ENCODE peak calls at places on chromosome 6, in seven cellular contexts. One of them, this sample, is unnamed.

GRCh38 chr6:166434336-166434735 is 51.6 kb upstream of the MPC1 start:
- DNase-seq in right atrium auricular region: no peak
- DNase-seq in effector memory CD8-positive, alpha-beta T cell: no peak
- DNase-seq in HT1080: no peak
- DNase-seq in A549: no peak
- DNase-seq in T1000: no peak
- DNase-seq in stimulated activated CD4-positive, alpha-beta T cell treated with anti-CD3 and anti-CD28 coated beads, Interleukin-4, amount 100 ng/mL, for 1 hour: no peak
- DNase-seq in this sample: no peak

GRCh38 chr6:156262014-156262413 is 515.2 kb upstream of the ARID1B start:
- DNase-seq in HT1080: no peak
- DNase-seq in right atrium auricular region: no peak
- DNase-seq in A549: no peak
- DNase-seq in T1000: no peak
- DNase-seq in effector memory CD8-positive, alpha-beta T cell: no peak
- DNase-seq in stimulated activated CD4-positive, alpha-beta T cell treated with anti-CD3 and anti-CD28 coated beads, Interleukin-4, amount 100 ng/mL, for 1 hour: no peak
- DNase-seq in this sample: no peak

GRCh38 chr6:17439243-17439993 is 46.0 kb downstream of the CAP2 start:
- DNase-seq in HT1080: no peak
- DNase-seq in right atrium auricular region: no peak
- DNase-seq in effector memory CD8-positive, alpha-beta T cell: no peak
- DNase-seq in stimulated activated CD4-positive, alpha-beta T cell treated with anti-CD3 and anti-CD28 coated beads, Interleukin-4, amount 100 ng/mL, for 1 hour: no peak
- DNase-seq in A549: no peak
- DNase-seq in T1000: no peak
- DNase-seq in this sample: no peak

GRCh38 chr6:40369891-40370290 is 217.3 kb downstream of the LRFN2 start:
- DNase-seq in HT1080: no peak
- DNase-seq in effector memory CD8-positive, alpha-beta T cell: no peak
- DNase-seq in A549: no peak
- DNase-seq in right atrium auricular region: no peak
- DNase-seq in stimulated activated CD4-positive, alpha-beta T cell treated with anti-CD3 and anti-CD28 coated beads, Interleukin-4, amount 100 ng/mL, for 1 hour: no peak
- DNase-seq in T1000: no peak
- DNase-seq in this sample: no peak

GRCh38 chr6:72798196-72798595 is 176.3 kb downstream of the KCNQ5 start:
- DNase-seq in A549: no peak
- DNase-seq in effector memory CD8-positive, alpha-beta T cell: no peak
- DNase-seq in right atrium auricular region: no peak
- DNase-seq in stimulated activated CD4-positive, alpha-beta T cell treated with anti-CD3 and anti-CD28 coated beads, Interleukin-4, amount 100 ng/mL, for 1 hour: no peak
- DNase-seq in T1000: no peak
- DNase-seq in HT1080: peak; percentile 78
- DNase-seq in this sample: no peak

GRCh38 chr6:46764961-46765360 is 18.2 kb downstream of the ANKRD66 start:
- DNase-seq in effector memory CD8-positive, alpha-beta T cell: no peak
- DNase-seq in A549: no peak
- DNase-seq in stimulated activated CD4-positive, alpha-beta T cell treated with anti-CD3 and anti-CD28 coated beads, Interleukin-4, amount 100 ng/mL, for 1 hour: no peak
- DNase-seq in HT1080: no peak
- DNase-seq in T1000: no peak
- DNase-seq in right atrium auricular region: no peak
- DNase-seq in this sample: no peak

GRCh38 chr6:105015482-105015881 is 58.6 kb downstream of the LIN28B start:
- DNase-seq in HT1080: peak; percentile 17
- DNase-seq in effector memory CD8-positive, alpha-beta T cell: no peak
- DNase-seq in right atrium auricular region: no peak
- DNase-seq in A549: no peak
- DNase-seq in stimulated activated CD4-positive, alpha-beta T cell treated with anti-CD3 and anti-CD28 coated beads, Interleukin-4, amount 100 ng/mL, for 1 hour: no peak
- DNase-seq in T1000: no peak
- DNase-seq in this sample: no peak

GRCh38 chr6:116461563-116462507 is 660 bp downstream of the CALHM6 start:
- DNase-seq in effector memory CD8-positive, alpha-beta T cell: peak; percentile 25
- DNase-seq in HT1080: no peak
- DNase-seq in stimulated activated CD4-positive, alpha-beta T cell treated with anti-CD3 and anti-CD28 coated beads, Interleukin-4, amount 100 ng/mL, for 1 hour: peak; percentile 48
- DNase-seq in A549: no peak
- DNase-seq in T1000: no peak
- DNase-seq in right atrium auricular region: no peak
- DNase-seq in this sample: peak; percentile 57

GRCh38 chr6:43437700-43438099 is 10.4 kb downstream of the ABCC10 start:
- DNase-seq in effector memory CD8-positive, alpha-beta T cell: no peak
- DNase-seq in right atrium auricular region: no peak
- DNase-seq in HT1080: no peak
- DNase-seq in stimulated activated CD4-positive, alpha-beta T cell treated with anti-CD3 and anti-CD28 coated beads, Interleukin-4, amount 100 ng/mL, for 1 hour: no peak
- DNase-seq in A549: no peak
- DNase-seq in T1000: no peak
- DNase-seq in this sample: no peak

GRCh38 chr6:35757461-35758123 is 18.8 kb upstream of the CLPSL2 start:
- DNase-seq in T1000: no peak
- DNase-seq in right atrium auricular region: no peak
- DNase-seq in A549: peak; percentile 57
- DNase-seq in effector memory CD8-positive, alpha-beta T cell: no peak
- DNase-seq in stimulated activated CD4-positive, alpha-beta T cell treated with anti-CD3 and anti-CD28 coated beads, Interleukin-4, amount 100 ng/mL, for 1 hour: no peak
- DNase-seq in HT1080: peak; percentile 51
- DNase-seq in this sample: peak; percentile 46

GRCh38 chr6:89966250-89966588 is 72.0 kb downstream of the GJA10 start:
- DNase-seq in stimulated activated CD4-positive, alpha-beta T cell treated with anti-CD3 and anti-CD28 coated beads, Interleukin-4, amount 100 ng/mL, for 1 hour: no peak
- DNase-seq in right atrium auricular region: no peak
- DNase-seq in effector memory CD8-positive, alpha-beta T cell: no peak
- DNase-seq in T1000: no peak
- DNase-seq in A549: no peak
- DNase-seq in HT1080: no peak
- DNase-seq in this sample: no peak

GRCh38 chr6:41780623-41781301 is at the start of gene PRICKLE4:
- DNase-seq in T1000: no peak
- DNase-seq in HT1080: no peak
- DNase-seq in stimulated activated CD4-positive, alpha-beta T cell treated with anti-CD3 and anti-CD28 coated beads, Interleukin-4, amount 100 ng/mL, for 1 hour: no peak
- DNase-seq in A549: peak; percentile 29
- DNase-seq in effector memory CD8-positive, alpha-beta T cell: no peak
- DNase-seq in right atrium auricular region: peak; percentile 75
- DNase-seq in this sample: no peak

GRCh38 chr6:11412616-11413015 is 124.9 kb upstream of the TMEM170B start:
- DNase-seq in right atrium auricular region: no peak
- DNase-seq in HT1080: no peak
- DNase-seq in stimulated activated CD4-positive, alpha-beta T cell treated with anti-CD3 and anti-CD28 coated beads, Interleukin-4, amount 100 ng/mL, for 1 hour: no peak
- DNase-seq in effector memory CD8-positive, alpha-beta T cell: no peak
- DNase-seq in A549: no peak
- DNase-seq in T1000: no peak
- DNase-seq in this sample: no peak

GRCh38 chr6:68777956-68778355 is 142.9 kb downstream of the ADGRB3 start:
- DNase-seq in T1000: peak; percentile 2
- DNase-seq in A549: no peak
- DNase-seq in HT1080: peak; percentile 40
- DNase-seq in right atrium auricular region: no peak
- DNase-seq in effector memory CD8-positive, alpha-beta T cell: no peak
- DNase-seq in stimulated activated CD4-positive, alpha-beta T cell treated with anti-CD3 and anti-CD28 coated beads, Interleukin-4, amount 100 ng/mL, for 1 hour: no peak
- DNase-seq in this sample: no peak

GRCh38 chr6:29865648-29866047 is 38.0 kb downstream of the HLA-G start:
- DNase-seq in effector memory CD8-positive, alpha-beta T cell: no peak
- DNase-seq in stimulated activated CD4-positive, alpha-beta T cell treated with anti-CD3 and anti-CD28 coated beads, Interleukin-4, amount 100 ng/mL, for 1 hour: no peak
- DNase-seq in HT1080: no peak
- DNase-seq in A549: no peak
- DNase-seq in right atrium auricular region: no peak
- DNase-seq in T1000: no peak
- DNase-seq in this sample: no peak

GRCh38 chr6:150325093-150325772 is 43.6 kb upstream of the IYD start:
- DNase-seq in right atrium auricular region: no peak
- DNase-seq in stimulated activated CD4-positive, alpha-beta T cell treated with anti-CD3 and anti-CD28 coated beads, Interleukin-4, amount 100 ng/mL, for 1 hour: no peak
- DNase-seq in A549: no peak
- DNase-seq in HT1080: no peak
- DNase-seq in effector memory CD8-positive, alpha-beta T cell: no peak
- DNase-seq in T1000: no peak
- DNase-seq in this sample: peak; percentile 56

GRCh38 chr6:56246941-56247653 is at the start of gene COL21A1:
- DNase-seq in T1000: no peak
- DNase-seq in right atrium auricular region: no peak
- DNase-seq in stimulated activated CD4-positive, alpha-beta T cell treated with anti-CD3 and anti-CD28 coated beads, Interleukin-4, amount 100 ng/mL, for 1 hour: no peak
- DNase-seq in effector memory CD8-positive, alpha-beta T cell: no peak
- DNase-seq in HT1080: no peak
- DNase-seq in A549: peak; percentile 24
- DNase-seq in this sample: peak; percentile 4

GRCh38 chr6:125114248-125114858 is 39.2 kb upstream of the TPD52L1 start:
- DNase-seq in stimulated activated CD4-positive, alpha-beta T cell treated with anti-CD3 and anti-CD28 coated beads, Interleukin-4, amount 100 ng/mL, for 1 hour: peak; percentile 42
- DNase-seq in HT1080: peak; percentile 10
- DNase-seq in right atrium auricular region: no peak
- DNase-seq in T1000: no peak
- DNase-seq in A549: peak; percentile 48
- DNase-seq in effector memory CD8-positive, alpha-beta T cell: no peak
- DNase-seq in this sample: peak; percentile 76

GRCh38 chr6:71482742-71483141 is 194.1 kb downstream of the OGFRL1 start:
- DNase-seq in A549: peak; percentile 14
- DNase-seq in T1000: no peak
- DNase-seq in right atrium auricular region: no peak
- DNase-seq in HT1080: no peak
- DNase-seq in stimulated activated CD4-positive, alpha-beta T cell treated with anti-CD3 and anti-CD28 coated beads, Interleukin-4, amount 100 ng/mL, for 1 hour: no peak
- DNase-seq in effector memory CD8-positive, alpha-beta T cell: no peak
- DNase-seq in this sample: peak; percentile 31

GRCh38 chr6:13142611-13143010 is 185.7 kb downstream of the TBC1D7 start:
- DNase-seq in HT1080: no peak
- DNase-seq in stimulated activated CD4-positive, alpha-beta T cell treated with anti-CD3 and anti-CD28 coated beads, Interleukin-4, amount 100 ng/mL, for 1 hour: no peak
- DNase-seq in T1000: no peak
- DNase-seq in A549: no peak
- DNase-seq in effector memory CD8-positive, alpha-beta T cell: no peak
- DNase-seq in right atrium auricular region: no peak
- DNase-seq in this sample: no peak

GRCh38 chr6:21634582-21634981 is 41.0 kb downstream of the SOX4 start:
- DNase-seq in right atrium auricular region: no peak
- DNase-seq in T1000: no peak
- DNase-seq in stimulated activated CD4-positive, alpha-beta T cell treated with anti-CD3 and anti-CD28 coated beads, Interleukin-4, amount 100 ng/mL, for 1 hour: no peak
- DNase-seq in HT1080: peak; percentile 95
- DNase-seq in A549: peak; percentile 88
- DNase-seq in effector memory CD8-positive, alpha-beta T cell: no peak
- DNase-seq in this sample: peak; percentile 98

GRCh38 chr6:144644776-144645175 is 359.6 kb downstream of the UTRN start:
- DNase-seq in T1000: no peak
- DNase-seq in A549: no peak
- DNase-seq in right atrium auricular region: no peak
- DNase-seq in HT1080: no peak
- DNase-seq in effector memory CD8-positive, alpha-beta T cell: no peak
- DNase-seq in stimulated activated CD4-positive, alpha-beta T cell treated with anti-CD3 and anti-CD28 coated beads, Interleukin-4, amount 100 ng/mL, for 1 hour: no peak
- DNase-seq in this sample: no peak

GRCh38 chr6:162825597-162825996 is 97.8 kb downstream of the PACRG start:
- DNase-seq in HT1080: no peak
- DNase-seq in A549: no peak
- DNase-seq in right atrium auricular region: no peak
- DNase-seq in stimulated activated CD4-positive, alpha-beta T cell treated with anti-CD3 and anti-CD28 coated beads, Interleukin-4, amount 100 ng/mL, for 1 hour: no peak
- DNase-seq in T1000: no peak
- DNase-seq in effector memory CD8-positive, alpha-beta T cell: no peak
- DNase-seq in this sample: no peak

GRCh38 chr6:166707045-166707444 is 80.0 kb upstream of the RPS6KA2 start:
- DNase-seq in right atrium auricular region: no peak
- DNase-seq in stimulated activated CD4-positive, alpha-beta T cell treated with anti-CD3 and anti-CD28 coated beads, Interleukin-4, amount 100 ng/mL, for 1 hour: no peak
- DNase-seq in T1000: no peak
- DNase-seq in HT1080: peak; percentile 30
- DNase-seq in A549: peak; percentile 35
- DNase-seq in effector memory CD8-positive, alpha-beta T cell: peak; percentile 4
- DNase-seq in this sample: peak; percentile 49

GRCh38 chr6:131015630-131016263 is 47.3 kb downstream of the EPB41L2 start:
- DNase-seq in HT1080: no peak
- DNase-seq in right atrium auricular region: no peak
- DNase-seq in A549: no peak
- DNase-seq in stimulated activated CD4-positive, alpha-beta T cell treated with anti-CD3 and anti-CD28 coated beads, Interleukin-4, amount 100 ng/mL, for 1 hour: no peak
- DNase-seq in T1000: no peak
- DNase-seq in effector memory CD8-positive, alpha-beta T cell: no peak
- DNase-seq in this sample: peak; percentile 46

GRCh38 chr6:118660218-118660569 is 8.8 kb upstream of the CEP85L start:
- DNase-seq in HT1080: no peak
- DNase-seq in right atrium auricular region: no peak
- DNase-seq in A549: no peak
- DNase-seq in effector memory CD8-positive, alpha-beta T cell: peak; percentile 59
- DNase-seq in stimulated activated CD4-positive, alpha-beta T cell treated with anti-CD3 and anti-CD28 coated beads, Interleukin-4, amount 100 ng/mL, for 1 hour: peak; percentile 44
- DNase-seq in T1000: no peak
- DNase-seq in this sample: peak; percentile 4

GRCh38 chr6:165663283-165663735 is 268 bp upstream of the PDE10A start:
- DNase-seq in HT1080: peak; percentile 42
- DNase-seq in T1000: peak; percentile 51
- DNase-seq in stimulated activated CD4-positive, alpha-beta T cell treated with anti-CD3 and anti-CD28 coated beads, Interleukin-4, amount 100 ng/mL, for 1 hour: no peak
- DNase-seq in A549: peak; percentile 44
- DNase-seq in effector memory CD8-positive, alpha-beta T cell: no peak
- DNase-seq in right atrium auricular region: no peak
- DNase-seq in this sample: peak; percentile 19

GRCh38 chr6:18343741-18344140 is 43.4 kb upstream of the RNF144B start:
- DNase-seq in effector memory CD8-positive, alpha-beta T cell: no peak
- DNase-seq in A549: peak; percentile 11
- DNase-seq in right atrium auricular region: no peak
- DNase-seq in HT1080: peak; percentile 83
- DNase-seq in stimulated activated CD4-positive, alpha-beta T cell treated with anti-CD3 and anti-CD28 coated beads, Interleukin-4, amount 100 ng/mL, for 1 hour: no peak
- DNase-seq in T1000: no peak
- DNase-seq in this sample: peak; percentile 95

GRCh38 chr6:154736613-154737259 is 3.5 kb downstream of the SCAF8 start:
- DNase-seq in A549: no peak
- DNase-seq in right atrium auricular region: no peak
- DNase-seq in HT1080: no peak
- DNase-seq in stimulated activated CD4-positive, alpha-beta T cell treated with anti-CD3 and anti-CD28 coated beads, Interleukin-4, amount 100 ng/mL, for 1 hour: no peak
- DNase-seq in T1000: no peak
- DNase-seq in effector memory CD8-positive, alpha-beta T cell: no peak
- DNase-seq in this sample: no peak

GRCh38 chr6:123803456-123803861 is 206 bp upstream of the NKAIN2 start:
- DNase-seq in T1000: no peak
- DNase-seq in A549: no peak
- DNase-seq in right atrium auricular region: no peak
- DNase-seq in HT1080: no peak
- DNase-seq in stimulated activated CD4-positive, alpha-beta T cell treated with anti-CD3 and anti-CD28 coated beads, Interleukin-4, amount 100 ng/mL, for 1 hour: no peak
- DNase-seq in effector memory CD8-positive, alpha-beta T cell: no peak
- DNase-seq in this sample: no peak

GRCh38 chr6:168095741-168096250 is 16.8 kb upstream of the FRMD1 start:
- DNase-seq in HT1080: no peak
- DNase-seq in T1000: no peak
- DNase-seq in A549: no peak
- DNase-seq in stimulated activated CD4-positive, alpha-beta T cell treated with anti-CD3 and anti-CD28 coated beads, Interleukin-4, amount 100 ng/mL, for 1 hour: no peak
- DNase-seq in effector memory CD8-positive, alpha-beta T cell: no peak
- DNase-seq in right atrium auricular region: no peak
- DNase-seq in this sample: no peak

GRCh38 chr6:54516331-54516730 is 208.1 kb downstream of the TINAG start:
- DNase-seq in effector memory CD8-positive, alpha-beta T cell: no peak
- DNase-seq in right atrium auricular region: no peak
- DNase-seq in stimulated activated CD4-positive, alpha-beta T cell treated with anti-CD3 and anti-CD28 coated beads, Interleukin-4, amount 100 ng/mL, for 1 hour: no peak
- DNase-seq in HT1080: no peak
- DNase-seq in T1000: no peak
- DNase-seq in A549: no peak
- DNase-seq in this sample: no peak